ENCODE peak calls at places on chromosomes 7 and 10, in seven cellular contexts. X is HCT116, S is GM12878, D is HepG2, F is SK-N-SH, Y is H1, E is K562. I is an unnamed sample.
A peak's percentile ranks its signal among the peaks of the same experiment; 100 is the strongest.

GRCh38 chr10:69043931-69044531 is 43.9 kb upstream of the SRGN start:
- DNase-seq in X (no peak), S (no peak), D (no peak), F (no peak), Y (no peak), E (no peak), I (no peak)

GRCh38 chr10:94194256-94194655 is 168.5 kb downstream of the NOC3L start:
- DNase-seq in X (no peak), S (no peak), D (no peak), F (no peak), Y (no peak), E (no peak), I (no peak)

GRCh38 chr10:74825371-74826141 is 844 bp upstream of the KAT6B start:
- DNase-seq in X (no peak), S (no peak), D (no peak), F (peak; percentile 88), Y (no peak), E (no peak), I (no peak)

GRCh38 chr7:42739591-42739990 is 172.3 kb downstream of the C7orf25 start:
- DNase-seq in X (no peak), S (no peak), D (no peak), F (no peak), Y (no peak), E (no peak), I (no peak)

GRCh38 chr10:118052816-118053215 is 6.1 kb upstream of the RAB11FIP2 start:
- DNase-seq in X (no peak), S (no peak), D (no peak), F (no peak), Y (no peak), E (no peak), I (no peak)

GRCh38 chr7:51123322-51124021 is 193.1 kb downstream of the COBL start:
- DNase-seq in X (peak; percentile 26), S (no peak), D (no peak), F (no peak), Y (no peak), E (no peak), I (no peak)

GRCh38 chr7:1054438-1055083 is 10.2 kb downstream of the GPR146 start:
- DNase-seq in X (no peak), S (no peak), D (no peak), F (no peak), Y (no peak), E (no peak), I (no peak)

GRCh38 chr7:113763226-113763625 is 155.6 kb downstream of the PPP1R3A start:
- DNase-seq in X (no peak), S (no peak), D (no peak), F (no peak), Y (no peak), E (no peak), I (no peak)

GRCh38 chr10:95480102-95480900 is 80.9 kb downstream of the SORBS1 start:
- DNase-seq in X (no peak), S (no peak), D (no peak), F (no peak), Y (no peak), E (no peak), I (no peak)

GRCh38 chr10:95363303-95363912 is 72.6 kb upstream of the PDLIM1 start:
- DNase-seq in X (peak; percentile 61), S (peak; percentile 50), D (peak; percentile 71), F (peak; percentile 70), Y (no peak), E (peak; percentile 59), I (peak; percentile 42)

GRCh38 chr7:13433946-13434345 is 555.5 kb downstream of the ETV1 start:
- DNase-seq in X (no peak), S (no peak), D (no peak), F (no peak), Y (no peak), E (no peak), I (no peak)

GRCh38 chr7:155587486-155587885 is 41.1 kb upstream of the CNPY1 start:
- DNase-seq in X (no peak), S (no peak), D (no peak), F (no peak), Y (no peak), E (no peak), I (no peak)

GRCh38 chr7:89887489-89887888 is 266.8 kb upstream of the STEAP1 start:
- DNase-seq in X (no peak), S (no peak), D (peak; percentile 56), F (no peak), Y (no peak), E (no peak), I (no peak)

GRCh38 chr7:79624336-79624735 is 170.9 kb upstream of the MAGI2 start:
- DNase-seq in X (no peak), S (no peak), D (no peak), F (no peak), Y (no peak), E (no peak), I (no peak)

GRCh38 chr7:38178695-38179344 is 775 bp downstream of the STARD3NL start:
- DNase-seq in X (no peak), S (no peak), D (no peak), F (no peak), Y (no peak), E (no peak), I (no peak)

DNA sequence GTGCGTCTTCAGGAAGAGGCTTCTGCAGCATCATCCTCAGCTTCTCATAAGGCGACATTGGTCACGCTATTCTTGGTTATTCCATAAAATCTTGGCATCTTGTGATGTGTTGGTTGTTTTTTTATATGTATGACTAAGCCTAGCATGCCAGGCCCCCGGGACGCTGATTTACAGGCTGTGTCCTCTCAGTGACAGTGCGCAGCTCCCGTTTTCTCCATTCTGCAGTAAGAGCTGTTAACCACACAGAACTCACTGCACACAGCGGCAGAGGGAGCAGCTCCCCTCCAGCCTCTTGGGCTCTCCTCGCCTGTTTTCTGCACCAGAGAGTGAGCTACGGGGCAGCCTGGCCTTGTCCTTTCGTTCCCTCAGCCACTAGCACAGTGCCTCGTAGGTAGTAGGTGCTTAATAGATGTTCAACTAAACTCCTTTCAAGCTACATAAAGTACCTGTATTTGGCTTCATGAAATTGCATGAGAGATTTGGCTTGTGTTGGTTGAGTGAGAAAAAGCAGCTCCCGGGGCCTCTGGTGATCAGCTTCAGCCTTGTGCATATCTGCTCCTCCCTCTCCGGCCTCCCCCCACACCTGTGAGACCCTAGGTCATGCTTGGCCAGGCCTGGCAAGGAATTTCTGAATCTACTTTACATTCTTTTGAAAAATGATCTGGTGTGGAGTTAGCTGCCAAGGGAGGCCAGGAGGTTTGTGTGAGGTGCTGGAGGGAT is 116.2 kb downstream of the WDR37 start:
- DNase-seq in X (no peak), S (no peak), D (no peak), F (no peak), Y (no peak), E (no peak), I (no peak)
- TF ChIP-seq YY1 in X (no peak), S (no peak), D (no peak), F (no peak), Y (no peak), E (no peak), I (no peak)

DNA sequence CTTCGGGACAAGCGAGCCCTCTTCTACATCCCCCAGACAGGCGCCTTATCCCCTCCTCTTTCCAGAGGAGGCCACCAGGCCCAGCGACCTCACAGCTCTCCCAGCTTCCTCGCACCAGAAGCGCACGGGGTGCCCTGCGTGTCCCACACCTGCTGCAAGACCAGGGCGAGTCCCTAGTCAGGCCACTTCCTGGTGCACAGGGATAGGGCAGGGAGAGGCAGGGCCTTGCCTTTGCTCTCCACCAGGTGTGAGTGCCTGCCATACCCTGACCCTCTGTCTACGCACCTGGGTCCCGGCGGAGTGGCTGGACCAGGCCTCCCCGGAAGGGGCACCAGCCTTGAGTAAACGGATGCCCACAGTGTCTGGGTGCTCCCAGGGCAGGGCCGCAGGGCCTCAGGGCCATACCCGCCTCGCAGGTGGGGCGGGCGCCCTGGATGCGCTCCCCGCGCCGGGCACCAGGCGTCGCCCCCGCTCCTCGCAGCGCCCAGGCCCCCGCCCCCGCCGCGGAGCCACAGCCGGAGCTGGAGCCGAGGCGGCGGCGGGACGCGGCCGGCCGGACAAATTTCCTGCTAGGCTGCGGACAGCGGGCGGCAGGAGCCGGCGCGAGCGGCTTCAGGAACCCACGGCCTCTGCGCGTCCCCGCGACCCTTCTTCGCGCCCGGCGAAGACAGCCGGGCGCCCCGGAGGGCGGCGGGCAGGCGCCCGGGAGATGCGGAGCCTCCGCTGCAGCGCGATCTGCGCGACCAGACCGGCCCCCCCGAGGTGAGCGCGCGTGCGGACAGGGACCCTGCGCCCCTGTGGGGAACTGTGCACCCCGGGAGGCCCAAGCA is at the start of gene PTPRE:
- DNase-seq in X (peak; percentile 40), S (no peak), D (no peak), F (peak; percentile 96), Y (peak; percentile 17), E (peak; percentile 59), I (peak; percentile 38)
- TF ChIP-seq YY1 in X (peak; percentile 37), S (no peak), D (peak; percentile 38), F (no peak), Y (no peak), E (no peak), I (no peak)

GRCh38 chr10:47346572-47347302 is 1.4 kb upstream of the RBP3 start:
- DNase-seq in X (no peak), S (no peak), D (no peak), F (no peak), Y (no peak), E (no peak), I (no peak)

GRCh38 chr10:47348661-47349470 is 703 bp downstream of the RBP3 start:
- DNase-seq in X (no peak), S (no peak), D (no peak), F (peak; percentile 41), Y (no peak), E (no peak), I (no peak)

GRCh38 chr10:47347303-47347675 is 874 bp upstream of the RBP3 start:
- DNase-seq in X (no peak), S (no peak), D (no peak), F (peak; percentile 44), Y (no peak), E (no peak), I (no peak)

GRCh38 chr10:47349516-47349915 is 1.4 kb downstream of the RBP3 start:
- DNase-seq in X (no peak), S (no peak), D (no peak), F (no peak), Y (no peak), E (no peak), I (no peak)

GRCh38 chr10:47348138-47348651 is at the start of gene RBP3:
- DNase-seq in X (no peak), S (no peak), D (no peak), F (peak; percentile 81), Y (no peak), E (no peak), I (no peak)
- TF ChIP-seq YY1 in X (no peak), S (no peak), D (no peak), F (no peak), Y (no peak), E (no peak), I (no peak)

GRCh38 chr10:72273410-72274212 is at the start of gene DDIT4:
- DNase-seq in X (peak; percentile 96), S (peak; percentile 97), D (peak; percentile 93), F (peak; percentile 99), Y (peak; percentile 98), E (peak; percentile 99), I (peak; percentile 88)

GRCh38 chr10:72274730-72275350 is 1.1 kb downstream of the DDIT4 start:
- DNase-seq in X (no peak), S (no peak), D (no peak), F (peak; percentile 76), Y (no peak), E (peak; percentile 66), I (no peak)

GRCh38 chr10:72275351-72276012 is 1.8 kb downstream of the DDIT4 start:
- DNase-seq in X (no peak), S (no peak), D (no peak), F (no peak), Y (no peak), E (peak; percentile 58), I (no peak)

GRCh38 chr10:72272689-72273409 is 875 bp upstream of the DDIT4 start:
- DNase-seq in X (peak; percentile 80), S (no peak), D (peak; percentile 88), F (peak; percentile 89), Y (peak; percentile 80), E (peak; percentile 80), I (no peak)

GRCh38 chr10:72274213-72274729 is 547 bp downstream of the DDIT4 start:
- DNase-seq in X (no peak), S (no peak), D (no peak), F (peak; percentile 65), Y (no peak), E (peak; percentile 67), I (no peak)
- TF ChIP-seq YY1 in X (no peak), S (no peak), D (no peak), F (no peak), Y (no peak), E (no peak), I (no peak)